ENCODE peak calls at places on chromosomes 16 and 17, in six cellular contexts. One of them, this sample, is unnamed.

GRCh38 chr16:588639-588888 is 1.3 kb upstream of the RAB40C start:
- DNase-seq in GM12891: no peak
- DNase-seq in HL-60: peak
- DNase-seq in breast epithelium: no peak
- DNase-seq in spleen: peak
- DNase-seq in GM12878: no peak
- DNase-seq in this sample: peak

GRCh38 chr17:80605326-80606066 is 60.9 kb downstream of the RPTOR start:
- DNase-seq in spleen: no peak
- DNase-seq in GM12891: peak
- DNase-seq in breast epithelium: no peak
- DNase-seq in HL-60: no peak
- DNase-seq in GM12878: peak
- DNase-seq in this sample: no peak

GRCh38 chr17:55601874-55602364 is 90.7 kb upstream of the SMIM36 start:
- DNase-seq in HL-60: no peak
- DNase-seq in spleen: no peak
- DNase-seq in GM12891: no peak
- DNase-seq in breast epithelium: no peak
- DNase-seq in GM12878: no peak
- DNase-seq in this sample: no peak

GRCh38 chr16:87924041-87924851 is 12.1 kb downstream of the CA5A start:
- DNase-seq in HL-60: no peak
- DNase-seq in GM12878: peak
- DNase-seq in spleen: peak
- DNase-seq in breast epithelium: no peak
- DNase-seq in GM12891: peak
- DNase-seq in this sample: no peak

GRCh38 chr16:30395155-30395991 is at the start of gene ZNF48:
- DNase-seq in breast epithelium: peak
- DNase-seq in GM12878: no peak
- DNase-seq in HL-60: peak
- DNase-seq in spleen: peak
- DNase-seq in GM12891: peak
- DNase-seq in this sample: peak

GRCh38 chr17:846901-847777 is 65.0 kb downstream of the MRM3 start:
- DNase-seq in HL-60: no peak
- DNase-seq in breast epithelium: no peak
- DNase-seq in GM12891: no peak
- DNase-seq in spleen: no peak
- DNase-seq in GM12878: no peak
- DNase-seq in this sample: no peak

GRCh38 chr17:62739666-62740065 is 68.4 kb downstream of the MARCHF10 start:
- DNase-seq in breast epithelium: no peak
- DNase-seq in spleen: no peak
- DNase-seq in GM12878: no peak
- DNase-seq in HL-60: no peak
- DNase-seq in GM12891: no peak
- DNase-seq in this sample: no peak

GRCh38 chr16:57530104-57530522 is 6.3 kb downstream of the CCDC102A start:
- DNase-seq in GM12878: no peak
- DNase-seq in spleen: peak
- DNase-seq in breast epithelium: no peak
- DNase-seq in HL-60: no peak
- DNase-seq in GM12891: peak
- DNase-seq in this sample: no peak

GRCh38 chr16:31472559-31473203 is 729 bp downstream of the TGFB1I1 start:
- DNase-seq in GM12891: peak
- DNase-seq in spleen: peak
- DNase-seq in breast epithelium: peak
- DNase-seq in GM12878: no peak
- DNase-seq in HL-60: no peak
- DNase-seq in this sample: peak

GRCh38 chr17:50049636-50050035 is 6.3 kb upstream of the ITGA3 start:
- DNase-seq in HL-60: no peak
- DNase-seq in spleen: no peak
- DNase-seq in GM12878: no peak
- DNase-seq in GM12891: no peak
- DNase-seq in breast epithelium: no peak
- DNase-seq in this sample: no peak

GRCh38 chr16:57537596-57538234 is 1.3 kb upstream of the CCDC102A start:
- DNase-seq in spleen: peak
- DNase-seq in breast epithelium: peak
- DNase-seq in GM12878: no peak
- DNase-seq in GM12891: no peak
- DNase-seq in HL-60: peak
- DNase-seq in this sample: no peak

GRCh38 chr16:1978476-1979120 is 2.7 kb downstream of the NOXO1 start:
- DNase-seq in HL-60: no peak
- DNase-seq in GM12891: no peak
- DNase-seq in breast epithelium: no peak
- DNase-seq in GM12878: no peak
- DNase-seq in spleen: no peak
- DNase-seq in this sample: no peak

GRCh38 chr17:26809033-26809432 is 484.9 kb upstream of the WSB1 start:
- DNase-seq in GM12878: peak
- DNase-seq in GM12891: no peak
- DNase-seq in breast epithelium: no peak
- DNase-seq in HL-60: no peak
- DNase-seq in spleen: no peak
- DNase-seq in this sample: no peak

GRCh38 chr16:88920618-88921602 is 54.5 kb upstream of the PABPN1L start:
- DNase-seq in breast epithelium: no peak
- DNase-seq in GM12878: no peak
- DNase-seq in GM12891: peak
- DNase-seq in HL-60: no peak
- DNase-seq in spleen: peak
- DNase-seq in this sample: peak

GRCh38 chr16:56263711-56264608 is 72.7 kb downstream of the GNAO1 start:
- DNase-seq in GM12891: no peak
- DNase-seq in breast epithelium: no peak
- DNase-seq in HL-60: no peak
- DNase-seq in GM12878: no peak
- DNase-seq in spleen: no peak
- DNase-seq in this sample: no peak

GRCh38 chr17:47844814-47845453 is 3.9 kb upstream of the SCRN2 start:
- DNase-seq in HL-60: no peak
- DNase-seq in GM12878: no peak
- DNase-seq in breast epithelium: no peak
- DNase-seq in GM12891: no peak
- DNase-seq in spleen: no peak
- DNase-seq in this sample: no peak

GRCh38 chr17:18219016-18219415 is 6.4 kb upstream of the LLGL1 start:
- DNase-seq in breast epithelium: no peak
- DNase-seq in spleen: no peak
- DNase-seq in HL-60: no peak
- DNase-seq in GM12891: no peak
- DNase-seq in GM12878: no peak
- DNase-seq in this sample: peak

GRCh38 chr17:58377005-58377660 is 25.1 kb upstream of the SUPT4H1 start:
- DNase-seq in breast epithelium: no peak
- DNase-seq in GM12891: no peak
- DNase-seq in HL-60: no peak
- DNase-seq in GM12878: no peak
- DNase-seq in spleen: no peak
- DNase-seq in this sample: peak

GRCh38 chr16:85306793-85307551 is 194.7 kb upstream of the CIBAR2 start:
- DNase-seq in breast epithelium: no peak
- DNase-seq in spleen: no peak
- DNase-seq in HL-60: no peak
- DNase-seq in GM12891: no peak
- DNase-seq in GM12878: no peak
- DNase-seq in this sample: no peak

GRCh38 chr16:58152246-58152868 is 23.2 kb upstream of the CFAP20 start:
- DNase-seq in breast epithelium: no peak
- DNase-seq in spleen: no peak
- DNase-seq in GM12891: no peak
- DNase-seq in HL-60: no peak
- DNase-seq in GM12878: no peak
- DNase-seq in this sample: no peak

GRCh38 chr16:88768041-88768876 is 16.8 kb downstream of the PIEZO1 start:
- DNase-seq in spleen: no peak
- DNase-seq in GM12891: no peak
- DNase-seq in GM12878: no peak
- DNase-seq in breast epithelium: no peak
- DNase-seq in HL-60: no peak
- DNase-seq in this sample: no peak

GRCh38 chr17:8532021-8532420 is 96.3 kb downstream of the NDEL1 start:
- DNase-seq in breast epithelium: no peak
- DNase-seq in GM12891: no peak
- DNase-seq in GM12878: no peak
- DNase-seq in HL-60: no peak
- DNase-seq in spleen: no peak
- DNase-seq in this sample: peak

GRCh38 chr16:85266857-85267256 is 154.6 kb upstream of the CIBAR2 start:
- DNase-seq in GM12891: no peak
- DNase-seq in HL-60: no peak
- DNase-seq in breast epithelium: no peak
- DNase-seq in spleen: no peak
- DNase-seq in GM12878: no peak
- DNase-seq in this sample: no peak

GRCh38 chr16:3998793-3999478 is 117.3 kb downstream of the ADCY9 start:
- DNase-seq in GM12878: no peak
- DNase-seq in breast epithelium: no peak
- DNase-seq in spleen: no peak
- DNase-seq in HL-60: no peak
- DNase-seq in GM12891: no peak
- DNase-seq in this sample: no peak

GRCh38 chr17:67829331-67829730 is 4.0 kb downstream of the BPTF start:
- DNase-seq in HL-60: no peak
- DNase-seq in GM12878: peak
- DNase-seq in spleen: no peak
- DNase-seq in breast epithelium: no peak
- DNase-seq in GM12891: no peak
- DNase-seq in this sample: no peak

GRCh38 chr17:38798614-38799500 is 499 bp downstream of the PIP4K2B start:
- DNase-seq in GM12878: no peak
- DNase-seq in breast epithelium: peak
- DNase-seq in HL-60: peak
- DNase-seq in GM12891: peak
- DNase-seq in spleen: peak
- DNase-seq in this sample: peak

DNA sequence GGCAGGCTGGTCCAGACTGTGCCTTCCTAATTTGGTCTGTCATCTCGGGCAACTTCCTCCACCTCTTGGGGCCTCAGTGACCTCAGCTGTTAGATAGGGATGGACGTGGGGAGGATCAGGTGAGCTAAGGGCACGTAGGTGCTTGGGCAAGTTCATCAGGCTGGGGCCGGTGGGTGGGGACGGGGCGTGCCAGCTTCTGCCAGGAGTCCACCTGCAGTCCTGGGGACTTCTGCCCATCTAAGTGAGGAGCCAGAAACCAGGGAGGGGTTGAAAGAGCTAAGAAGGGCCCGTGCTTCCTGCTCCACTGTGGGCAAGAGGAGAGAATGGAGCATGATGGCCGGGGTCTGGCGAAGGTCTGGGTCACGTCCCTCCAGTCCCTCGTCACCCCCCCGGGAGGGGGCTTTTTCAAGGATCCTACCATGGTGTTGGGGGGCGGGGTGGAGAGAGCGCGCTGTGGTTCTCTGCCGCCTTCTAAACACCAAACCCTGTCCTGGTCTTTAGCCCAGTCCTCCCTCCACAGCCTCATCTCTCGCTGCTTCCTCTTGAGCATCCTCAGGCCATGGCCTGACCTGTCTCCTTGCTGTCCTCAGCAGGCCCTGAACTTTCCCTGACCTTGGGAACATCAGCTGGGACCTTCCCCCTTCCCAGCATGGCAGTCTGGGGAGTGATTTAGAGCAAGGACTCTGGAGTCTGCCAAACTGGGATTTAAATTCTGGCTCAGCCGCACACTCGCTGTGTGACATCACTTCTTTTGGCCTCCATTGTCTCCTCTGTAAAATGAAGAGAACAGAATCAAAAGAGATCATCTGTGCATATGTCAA is 21.6 kb downstream of the SPNS2 start:
- DNase-seq in breast epithelium: no peak
- DNase-seq in spleen: no peak
- DNase-seq in HL-60: no peak
- DNase-seq in GM12878: no peak
- DNase-seq in GM12891: no peak
- DNase-seq in this sample: no peak
- TF ChIP-seq POLR2AphosphoS5 in breast epithelium: no peak
- TF ChIP-seq POLR2AphosphoS5 in spleen: no peak
- TF ChIP-seq POLR2AphosphoS5 in HL-60: no peak
- TF ChIP-seq POLR2AphosphoS5 in GM12878: no peak
- TF ChIP-seq POLR2AphosphoS5 in GM12891: no peak
- TF ChIP-seq POLR2AphosphoS5 in this sample: peak

GRCh38 chr16:78210305-78210704 is 110.9 kb downstream of the WWOX start:
- DNase-seq in GM12878: no peak
- DNase-seq in spleen: no peak
- DNase-seq in HL-60: no peak
- DNase-seq in GM12891: no peak
- DNase-seq in breast epithelium: no peak
- DNase-seq in this sample: no peak
- TF ChIP-seq POLR2AphosphoS5 in GM12878: no peak
- TF ChIP-seq POLR2AphosphoS5 in spleen: no peak
- TF ChIP-seq POLR2AphosphoS5 in HL-60: no peak
- TF ChIP-seq POLR2AphosphoS5 in GM12891: no peak
- TF ChIP-seq POLR2AphosphoS5 in breast epithelium: no peak
- TF ChIP-seq POLR2AphosphoS5 in this sample: no peak

GRCh38 chr17:76868176-76868668 is at the start of gene MGAT5B:
- DNase-seq in spleen: peak
- DNase-seq in GM12891: peak
- DNase-seq in breast epithelium: peak
- DNase-seq in GM12878: no peak
- DNase-seq in HL-60: peak
- DNase-seq in this sample: peak
- TF ChIP-seq POLR2AphosphoS5 in spleen: no peak
- TF ChIP-seq POLR2AphosphoS5 in GM12891: no peak
- TF ChIP-seq POLR2AphosphoS5 in breast epithelium: no peak
- TF ChIP-seq POLR2AphosphoS5 in GM12878: no peak
- TF ChIP-seq POLR2AphosphoS5 in HL-60: no peak
- TF ChIP-seq POLR2AphosphoS5 in this sample: no peak

DNA sequence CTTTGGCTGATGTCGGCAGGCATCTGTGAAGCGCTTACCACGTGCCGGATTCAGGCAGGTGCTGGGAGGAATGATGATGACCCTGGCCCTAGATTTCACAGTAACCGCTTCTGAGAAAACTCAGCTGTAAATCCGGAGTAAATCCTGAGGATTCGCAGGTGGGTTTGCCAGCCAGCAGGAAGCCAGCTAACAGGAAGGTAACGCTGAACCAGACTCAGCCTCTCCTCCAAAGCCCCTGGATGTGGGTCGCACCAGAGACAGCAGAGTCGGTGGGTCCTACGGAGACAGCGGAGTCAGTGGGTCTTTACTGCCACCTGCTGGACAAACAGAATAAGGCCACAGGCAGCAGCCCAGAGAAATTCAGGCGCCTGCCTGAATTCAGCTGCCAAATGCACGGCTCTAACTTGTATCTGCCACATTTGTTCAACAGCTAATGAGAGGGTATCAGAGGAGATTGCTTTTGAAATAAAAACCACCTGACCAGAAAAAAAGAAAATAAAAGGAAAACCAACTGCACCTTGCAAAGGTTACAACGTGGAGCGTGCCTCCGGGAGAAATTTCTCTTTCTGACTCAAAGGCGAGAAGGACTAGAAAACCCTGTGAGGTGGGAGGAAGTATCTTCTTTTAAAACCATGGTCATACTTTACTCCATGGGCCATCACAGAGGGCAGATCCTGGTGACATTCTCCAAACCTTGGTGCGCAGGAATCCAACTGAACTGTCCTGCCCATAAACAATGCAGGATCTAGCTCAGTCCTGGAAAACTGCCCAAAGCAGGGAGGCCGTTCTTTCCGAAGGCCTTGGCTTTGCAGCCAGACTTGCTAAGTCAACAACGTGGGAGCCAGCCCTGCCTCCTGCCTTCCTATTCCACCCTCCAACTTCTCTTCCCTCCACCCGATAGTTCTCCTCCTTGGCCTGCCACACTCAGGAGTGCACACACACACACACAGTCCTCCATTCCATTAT is 16.3 kb downstream of the COPRS start:
- DNase-seq in spleen: peak
- DNase-seq in breast epithelium: peak
- DNase-seq in GM12878: no peak
- DNase-seq in HL-60: peak
- DNase-seq in GM12891: peak
- DNase-seq in this sample: peak
- TF ChIP-seq POLR2AphosphoS5 in spleen: no peak
- TF ChIP-seq POLR2AphosphoS5 in breast epithelium: no peak
- TF ChIP-seq POLR2AphosphoS5 in GM12878: no peak
- TF ChIP-seq POLR2AphosphoS5 in HL-60: no peak
- TF ChIP-seq POLR2AphosphoS5 in GM12891: no peak
- TF ChIP-seq POLR2AphosphoS5 in this sample: no peak

This sample was measured in stomach.